ENCODE peak calls at places on chromosomes 12 and 14, in six cellular contexts. W is GM12878, Y is WTC11, J is K562, O is H1, G is HepG2. S is an unnamed sample.
A peak's percentile ranks its signal among the peaks of the same experiment; 100 is the strongest.

GRCh38 chr12:98416845-98417244 is 98.5 kb upstream of the TMPO start:
- DNase-seq in Y (no peak), G (no peak), J (no peak), O (no peak), W (no peak), S (peak; percentile 41)

GRCh38 chr12:85191-85666 is 18.7 kb downstream of the IQSEC3 start:
- DNase-seq in G (no peak), O (no peak), W (no peak), J (no peak), Y (no peak), S (no peak)

GRCh38 chr12:126588586-126589249 is 1523.5 kb downstream of the AACS start:
- DNase-seq in O (no peak), G (no peak), J (no peak), Y (no peak), W (no peak), S (no peak)

GRCh38 chr12:4287325-4288290 is 14.0 kb downstream of the CCND2 start:
- DNase-seq in Y (peak; percentile 3), G (no peak), J (no peak), O (no peak), W (no peak), S (no peak)

GRCh38 chr12:54489857-54490256 is 7.7 kb upstream of the NCKAP1L start:
- DNase-seq in O (no peak), Y (no peak), W (no peak), G (no peak), J (peak; percentile 27), S (no peak)

GRCh38 chr12:117837737-117838050 is 131.1 kb downstream of the KSR2 start:
- DNase-seq in J (no peak), G (no peak), W (no peak), Y (no peak), O (no peak), S (no peak)

GRCh38 chr14:31162910-31163649 is 44.5 kb downstream of the HECTD1 start:
- DNase-seq in G (no peak), J (no peak), Y (no peak), W (no peak), O (no peak), S (no peak)

GRCh38 chr14:76708028-76708427 is 53.2 kb upstream of the VASH1 start:
- DNase-seq in O (no peak), J (no peak), Y (no peak), W (no peak), G (no peak), S (no peak)

GRCh38 chr14:45658226-45658916 is 405.4 kb upstream of the MIS18BP1 start:
- DNase-seq in W (no peak), G (no peak), O (no peak), Y (no peak), J (no peak), S (no peak)

GRCh38 chr12:124420972-124421674 is 126.2 kb downstream of the RFLNA start:
- DNase-seq in W (no peak), G (no peak), O (no peak), Y (no peak), J (no peak), S (no peak)

GRCh38 chr12:96255077-96255476 is 60.9 kb downstream of the ELK3 start:
- DNase-seq in J (no peak), W (no peak), Y (no peak), O (no peak), G (no peak), S (no peak)

GRCh38 chr14:69643430-69644200 is 32.2 kb downstream of the SUSD6 start:
- DNase-seq in W (no peak), Y (no peak), O (no peak), J (no peak), G (peak; percentile 89), S (no peak)

GRCh38 chr12:107091989-107092641 is 1.2 kb downstream of the CRY1 start:
- DNase-seq in G (peak; percentile 86), J (peak; percentile 38), W (peak; percentile 21), Y (no peak), O (no peak), S (peak; percentile 91)

GRCh38 chr12:3432868-3433267 is 58.1 kb upstream of the PRMT8 start:
- DNase-seq in Y (no peak), G (no peak), J (no peak), W (no peak), O (no peak), S (no peak)

GRCh38 chr12:4011597-4011996 is 138.4 kb upstream of the PARP11 start:
- DNase-seq in G (peak; percentile 98), Y (no peak), J (no peak), O (no peak), W (no peak), S (no peak)

GRCh38 chr12:67069451-67070306 is 199.5 kb upstream of the CAND1 start:
- DNase-seq in G (peak; percentile 3), W (no peak), J (peak; percentile 7), Y (peak; percentile 74), O (peak; percentile 57), S (peak; percentile 87)

GRCh38 chr12:67082221-67082620 is 186.9 kb upstream of the CAND1 start:
- DNase-seq in J (no peak), G (no peak), Y (no peak), W (no peak), O (no peak), S (no peak)

GRCh38 chr12:51941669-51942455 is 9.6 kb upstream of the ACVR1B start:
- DNase-seq in G (no peak), Y (no peak), W (no peak), O (no peak), J (no peak), S (no peak)

GRCh38 chr12:82057770-82058169 is 298.6 kb upstream of the PPFIA2 start:
- DNase-seq in W (no peak), J (no peak), Y (no peak), O (no peak), G (no peak), S (no peak)

GRCh38 chr12:96752211-96752610 is 154.8 kb upstream of the NEDD1 start:
- DNase-seq in Y (no peak), J (no peak), O (no peak), G (no peak), W (no peak), S (no peak)

GRCh38 chr12:62683724-62684501 is 217.3 kb downstream of the MON2 start:
- DNase-seq in W (no peak), G (no peak), O (no peak), Y (no peak), J (no peak), S (peak; percentile 27)
- TF ChIP-seq CREB1 in W (no peak), G (no peak), O (no peak), Y (no peak), J (no peak), S (no peak)

GRCh38 chr12:60257063-60257462 is 661.2 kb downstream of the SLC16A7 start:
- DNase-seq in O (no peak), J (no peak), Y (no peak), G (peak; percentile 17), W (no peak), S (peak; percentile 4)
- TF ChIP-seq CREB1 in O (no peak), J (no peak), Y (no peak), G (no peak), W (no peak), S (no peak)

GRCh38 chr14:68553326-68553725 is 239.5 kb downstream of the ZFP36L1 start:
- DNase-seq in G (no peak), O (no peak), J (no peak), Y (no peak), W (no peak), S (no peak)

GRCh38 chr14:68552597-68552996 is 240.3 kb downstream of the ZFP36L1 start:
- DNase-seq in O (no peak), W (no peak), G (no peak), J (no peak), Y (no peak), S (no peak)

GRCh38 chr14:68552075-68552474 is 240.8 kb downstream of the ZFP36L1 start:
- DNase-seq in W (no peak), J (no peak), Y (no peak), G (no peak), O (no peak), S (no peak)

GRCh38 chr14:68556253-68556652 is 236.6 kb downstream of the ZFP36L1 start:
- DNase-seq in Y (no peak), G (no peak), W (no peak), J (no peak), O (no peak), S (no peak)

GRCh38 chr14:68554231-68554630 is 238.6 kb downstream of the ZFP36L1 start:
- DNase-seq in J (no peak), Y (no peak), W (no peak), G (no peak), O (no peak), S (peak; percentile 14)
- TF ChIP-seq CREB1 in J (no peak), Y (no peak), W (no peak), G (no peak), O (no peak), S (no peak)

GRCh38 chr14:60254176-60254575 is 5.2 kb downstream of the PPM1A start:
- DNase-seq in O (no peak), G (peak; percentile 18), Y (no peak), W (no peak), J (no peak), S (no peak)
- TF ChIP-seq CREB1 in O (no peak), G (no peak), Y (no peak), W (no peak), J (no peak), S (no peak)

GRCh38 chr12:93001407-93001806 is 72.3 kb upstream of the EEA1 start:
- DNase-seq in Y (no peak), O (no peak), G (no peak), W (no peak), J (no peak), S (no peak)

GRCh38 chr12:93003540-93004239 is 74.6 kb upstream of the EEA1 start:
- DNase-seq in Y (no peak), O (no peak), G (no peak), W (no peak), J (no peak), S (no peak)

GRCh38 chr12:93000026-93000425 is 70.9 kb upstream of the EEA1 start:
- DNase-seq in G (no peak), O (no peak), Y (no peak), W (no peak), J (no peak), S (no peak)

GRCh38 chr12:93005928-93006654 is 77.0 kb upstream of the EEA1 start:
- DNase-seq in G (peak; percentile 96), W (no peak), J (no peak), O (no peak), Y (no peak), S (no peak)

DNA sequence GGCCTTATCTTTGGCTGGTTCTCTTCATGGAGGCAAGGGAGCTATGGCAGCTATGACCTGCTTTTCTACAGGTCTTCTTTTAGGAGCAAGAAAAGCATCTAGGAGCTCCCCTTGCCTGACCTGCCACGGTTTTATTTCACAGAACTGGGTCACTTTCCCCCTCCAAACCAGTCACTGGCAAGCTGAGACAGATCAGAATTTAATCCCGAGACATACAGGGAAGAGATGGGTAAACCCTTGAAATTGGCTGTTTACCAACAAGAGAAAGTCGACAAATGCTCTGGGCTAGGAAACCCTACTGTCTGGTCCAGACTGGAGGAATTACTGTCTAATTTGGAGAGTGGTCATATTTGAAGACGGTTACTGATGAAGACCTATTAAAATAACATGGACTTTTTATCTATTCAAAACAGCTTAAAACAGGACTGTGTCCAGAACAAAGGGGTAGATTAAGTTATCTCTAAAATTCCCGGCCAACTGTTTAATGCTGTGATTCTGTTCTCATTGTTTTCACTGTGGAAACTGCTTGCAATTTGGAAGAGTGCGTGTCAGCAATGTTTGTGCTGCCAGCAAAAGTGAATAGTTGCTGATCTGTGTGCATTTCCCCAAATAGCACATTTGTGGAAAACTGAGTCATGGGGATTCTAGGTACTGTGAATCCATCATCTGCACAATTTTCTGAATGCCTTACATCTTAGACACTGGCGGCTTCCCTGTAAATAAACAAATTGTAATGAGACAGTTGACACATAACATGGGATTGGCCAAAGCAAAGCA is 73.4 kb upstream of the EEA1 start:
- DNase-seq in J (no peak), Y (no peak), W (no peak), G (no peak), O (no peak), S (no peak)
- TF ChIP-seq CREB1 in J (no peak), Y (no peak), W (no peak), G (no peak), O (no peak), S (no peak)

GRCh38 chr14:89956294-89957009 is 725 bp downstream of the TDP1 start:
- DNase-seq in G (peak; percentile 46), W (peak; percentile 48), O (no peak), J (no peak), Y (peak; percentile 42), S (peak; percentile 78)
- TF ChIP-seq CREB1 in G (no peak), W (peak; percentile 82), O (no peak), J (no peak), Y (no peak), S (no peak)